ENCODE peak calls at places on chromosomes 2 and 18, in six cellular contexts. One of them, this sample, is unnamed.

GRCh38 chr18:46301571-46301970 is 197.4 kb downstream of the HAUS1 start:
- DNase-seq in H1: no peak
- DNase-seq in GM12891: no peak
- DNase-seq in K562: no peak
- DNase-seq in HepG2: no peak
- DNase-seq in GM12878: no peak
- DNase-seq in this sample: no peak

GRCh38 chr2:160175169-160176130 is 24.6 kb downstream of the ITGB6 start:
- DNase-seq in H1: no peak
- DNase-seq in GM12891: no peak
- DNase-seq in K562: no peak
- DNase-seq in GM12878: no peak
- DNase-seq in HepG2: no peak
- DNase-seq in this sample: no peak

GRCh38 chr18:21761471-21762115 is 21.0 kb downstream of the MIB1 start:
- DNase-seq in GM12878: no peak
- DNase-seq in H1: no peak
- DNase-seq in HepG2: no peak
- DNase-seq in K562: no peak
- DNase-seq in GM12891: no peak
- DNase-seq in this sample: no peak

GRCh38 chr2:42909966-42910365 is 117.6 kb upstream of the HAAO start:
- DNase-seq in HepG2: no peak
- DNase-seq in GM12891: no peak
- DNase-seq in H1: no peak
- DNase-seq in K562: no peak
- DNase-seq in GM12878: no peak
- DNase-seq in this sample: no peak

GRCh38 chr2:172460780-172461201 is 33.4 kb downstream of the ITGA6 start:
- DNase-seq in H1: no peak
- DNase-seq in GM12878: no peak
- DNase-seq in HepG2: no peak
- DNase-seq in K562: no peak
- DNase-seq in GM12891: no peak
- DNase-seq in this sample: no peak

GRCh38 chr18:48961547-48961946 is 10.8 kb upstream of the SMAD7 start:
- DNase-seq in GM12891: no peak
- DNase-seq in H1: no peak
- DNase-seq in GM12878: no peak
- DNase-seq in HepG2: no peak
- DNase-seq in K562: no peak
- DNase-seq in this sample: no peak

GRCh38 chr2:127415593-127416485 is 2.4 kb upstream of the PROC start:
- DNase-seq in H1: peak
- DNase-seq in K562: peak
- DNase-seq in HepG2: no peak
- DNase-seq in GM12878: no peak
- DNase-seq in GM12891: peak
- DNase-seq in this sample: peak

GRCh38 chr2:40178171-40178778 is 273.6 kb downstream of the SLC8A1 start:
- DNase-seq in K562: no peak
- DNase-seq in HepG2: no peak
- DNase-seq in GM12891: no peak
- DNase-seq in H1: no peak
- DNase-seq in GM12878: no peak
- DNase-seq in this sample: no peak

GRCh38 chr2:105754011-105754410 is 9.3 kb downstream of the NCK2 start:
- DNase-seq in K562: no peak
- DNase-seq in GM12878: no peak
- DNase-seq in GM12891: no peak
- DNase-seq in H1: no peak
- DNase-seq in HepG2: no peak
- DNase-seq in this sample: no peak

GRCh38 chr18:24868760-24869237 is 408.4 kb downstream of the HRH4 start:
- DNase-seq in H1: no peak
- DNase-seq in GM12891: no peak
- DNase-seq in HepG2: no peak
- DNase-seq in GM12878: no peak
- DNase-seq in K562: no peak
- DNase-seq in this sample: no peak

GRCh38 chr2:140273396-140273795 is 1493.2 kb upstream of the NXPH2 start:
- DNase-seq in K562: no peak
- DNase-seq in GM12878: no peak
- DNase-seq in GM12891: no peak
- DNase-seq in H1: no peak
- DNase-seq in HepG2: no peak
- DNase-seq in this sample: no peak

GRCh38 chr2:233756429-233757081 is 3.5 kb upstream of the UGT1A1 start:
- DNase-seq in GM12878: no peak
- DNase-seq in H1: no peak
- DNase-seq in K562: no peak
- DNase-seq in HepG2: peak
- DNase-seq in GM12891: no peak
- DNase-seq in this sample: no peak

GRCh38 chr2:160534996-160535395 is 41.4 kb upstream of the RBMS1 start:
- DNase-seq in H1: no peak
- DNase-seq in HepG2: no peak
- DNase-seq in GM12878: no peak
- DNase-seq in GM12891: no peak
- DNase-seq in K562: no peak
- DNase-seq in this sample: no peak

GRCh38 chr2:110125292-110125691 is 9.7 kb upstream of the MALL start:
- DNase-seq in GM12878: no peak
- DNase-seq in K562: no peak
- DNase-seq in GM12891: no peak
- DNase-seq in HepG2: no peak
- DNase-seq in H1: no peak
- DNase-seq in this sample: no peak

GRCh38 chr2:110126086-110126773 is 10.6 kb upstream of the MALL start:
- DNase-seq in K562: no peak
- DNase-seq in HepG2: no peak
- DNase-seq in H1: no peak
- DNase-seq in GM12878: no peak
- DNase-seq in GM12891: no peak
- DNase-seq in this sample: no peak

GRCh38 chr2:110124038-110124825 is 8.6 kb upstream of the MALL start:
- DNase-seq in HepG2: no peak
- DNase-seq in GM12891: no peak
- DNase-seq in H1: no peak
- DNase-seq in K562: no peak
- DNase-seq in GM12878: no peak
- DNase-seq in this sample: no peak

GRCh38 chr2:110121592-110121991 is 6.0 kb upstream of the MALL start:
- DNase-seq in H1: no peak
- DNase-seq in GM12891: no peak
- DNase-seq in HepG2: no peak
- DNase-seq in K562: no peak
- DNase-seq in GM12878: no peak
- DNase-seq in this sample: no peak

GRCh38 chr2:110126926-110127325 is 11.3 kb upstream of the MALL start:
- DNase-seq in GM12891: no peak
- DNase-seq in GM12878: no peak
- DNase-seq in HepG2: peak
- DNase-seq in K562: no peak
- DNase-seq in H1: no peak
- DNase-seq in this sample: no peak
- TF ChIP-seq TAF1 in GM12891: no peak
- TF ChIP-seq TAF1 in GM12878: no peak
- TF ChIP-seq TAF1 in HepG2: no peak
- TF ChIP-seq TAF1 in K562: no peak
- TF ChIP-seq TAF1 in H1: no peak
- TF ChIP-seq TAF1 in this sample: no peak

DNA sequence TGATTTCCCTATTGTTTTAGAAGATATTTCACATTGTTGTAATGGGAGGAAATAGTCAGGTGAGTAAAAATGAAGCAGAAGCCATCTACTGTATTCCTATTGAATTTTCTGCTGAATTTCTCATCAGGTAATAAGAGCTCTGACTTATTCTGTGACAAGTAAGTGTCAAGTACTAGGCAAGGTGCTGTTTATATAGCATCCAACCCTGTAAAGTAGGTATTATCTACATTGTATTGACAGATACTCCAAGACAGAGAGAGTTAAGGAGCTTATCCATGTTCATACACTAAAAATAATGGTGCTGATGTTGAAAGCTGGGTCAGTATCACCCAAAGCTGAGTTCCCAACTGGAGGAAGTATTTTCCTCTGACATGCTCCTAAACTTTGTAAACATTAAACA is 106.0 kb downstream of the KCNJ3 start:
- DNase-seq in GM12891: no peak
- DNase-seq in HepG2: no peak
- DNase-seq in GM12878: no peak
- DNase-seq in K562: no peak
- DNase-seq in H1: no peak
- DNase-seq in this sample: no peak
- TF ChIP-seq POLR2A in GM12891: no peak
- TF ChIP-seq POLR2A in HepG2: no peak
- TF ChIP-seq POLR2A in GM12878: no peak
- TF ChIP-seq POLR2A in K562: no peak
- TF ChIP-seq POLR2A in H1: no peak
- TF ChIP-seq POLR2A in this sample: no peak

GRCh38 chr2:234974501-234975385 is 22.9 kb downstream of the SH3BP4 start:
- DNase-seq in H1: no peak
- DNase-seq in GM12891: no peak
- DNase-seq in GM12878: no peak
- DNase-seq in K562: no peak
- DNase-seq in HepG2: no peak
- DNase-seq in this sample: no peak
- TF ChIP-seq TAF1 in H1: no peak
- TF ChIP-seq TAF1 in GM12891: no peak
- TF ChIP-seq TAF1 in GM12878: no peak
- TF ChIP-seq TAF1 in K562: no peak
- TF ChIP-seq TAF1 in HepG2: no peak
- TF ChIP-seq TAF1 in this sample: no peak

DNA sequence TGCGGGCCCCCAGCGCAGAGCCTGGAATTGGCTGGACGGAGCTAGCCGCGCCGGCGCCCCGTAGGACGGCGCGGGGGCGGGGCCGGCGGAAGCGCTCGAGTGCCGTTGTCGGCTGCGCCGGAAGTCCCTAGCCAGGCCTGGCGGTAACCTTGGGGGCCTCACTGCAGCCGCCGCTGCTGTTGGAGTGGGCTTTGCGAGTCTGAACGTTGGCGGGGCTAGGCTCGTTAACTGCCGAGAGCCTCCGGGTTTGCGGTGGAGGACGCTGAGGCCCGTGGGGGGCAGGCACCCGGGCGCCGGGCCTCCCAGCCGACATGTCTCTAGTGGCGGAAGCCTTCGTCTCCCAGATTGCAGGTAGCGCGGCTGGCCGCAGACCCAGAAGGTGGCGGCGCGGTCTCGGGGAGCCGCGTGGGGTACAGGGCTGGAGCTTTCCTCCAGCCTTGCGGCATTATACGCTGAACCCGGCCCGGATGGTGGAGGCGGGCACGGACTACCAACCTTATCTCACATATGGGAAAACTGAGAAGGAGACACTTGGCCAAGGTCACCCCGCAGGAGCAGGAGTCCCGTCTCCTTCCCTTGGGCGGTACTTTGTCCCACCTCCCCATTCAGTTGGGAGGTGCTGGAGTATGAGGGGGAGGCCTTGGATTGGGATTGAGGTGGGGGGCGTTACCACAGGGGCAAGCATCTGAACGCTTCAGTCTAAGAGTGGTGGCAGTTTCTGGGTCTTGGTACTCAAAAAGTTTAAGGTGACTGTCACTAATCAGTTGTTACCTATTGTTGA is at the start of gene MTX2:
- DNase-seq in GM12891: peak
- DNase-seq in GM12878: peak
- DNase-seq in K562: peak
- DNase-seq in H1: peak
- DNase-seq in HepG2: peak
- DNase-seq in this sample: peak
- TF ChIP-seq POLR2A in GM12891: peak
- TF ChIP-seq POLR2A in GM12878: peak
- TF ChIP-seq POLR2A in K562: peak
- TF ChIP-seq POLR2A in H1: peak
- TF ChIP-seq POLR2A in HepG2: peak
- TF ChIP-seq POLR2A in this sample: peak

GRCh38 chr2:66430906-66431619 is 3.9 kb upstream of the MEIS1 start:
- DNase-seq in GM12878: no peak
- DNase-seq in HepG2: no peak
- DNase-seq in H1: no peak
- DNase-seq in GM12891: no peak
- DNase-seq in K562: no peak
- DNase-seq in this sample: no peak

GRCh38 chr2:66426250-66427064 is 8.5 kb upstream of the MEIS1 start:
- DNase-seq in HepG2: no peak
- DNase-seq in GM12878: no peak
- DNase-seq in K562: no peak
- DNase-seq in H1: peak
- DNase-seq in GM12891: no peak
- DNase-seq in this sample: no peak

GRCh38 chr2:66427219-66427768 is 7.6 kb upstream of the MEIS1 start:
- DNase-seq in HepG2: peak
- DNase-seq in GM12891: no peak
- DNase-seq in GM12878: no peak
- DNase-seq in K562: no peak
- DNase-seq in H1: no peak
- DNase-seq in this sample: no peak

GRCh38 chr2:66430195-66430905 is 4.6 kb upstream of the MEIS1 start:
- DNase-seq in GM12891: no peak
- DNase-seq in HepG2: no peak
- DNase-seq in H1: no peak
- DNase-seq in GM12878: no peak
- DNase-seq in K562: no peak
- DNase-seq in this sample: no peak

GRCh38 chr2:66428986-66429612 is 5.8 kb upstream of the MEIS1 start:
- DNase-seq in GM12878: no peak
- DNase-seq in H1: no peak
- DNase-seq in K562: peak
- DNase-seq in HepG2: peak
- DNase-seq in GM12891: no peak
- DNase-seq in this sample: no peak
- TF ChIP-seq TAF1 in GM12878: no peak
- TF ChIP-seq TAF1 in H1: no peak
- TF ChIP-seq TAF1 in K562: no peak
- TF ChIP-seq TAF1 in HepG2: no peak
- TF ChIP-seq TAF1 in GM12891: no peak
- TF ChIP-seq TAF1 in this sample: no peak

GRCh38 chr18:28176933-28177827 is at the start of gene CDH2:
- DNase-seq in HepG2: peak
- DNase-seq in GM12891: peak
- DNase-seq in H1: peak
- DNase-seq in K562: no peak
- DNase-seq in GM12878: no peak
- DNase-seq in this sample: peak
- TF ChIP-seq POLR2A in HepG2: no peak
- TF ChIP-seq POLR2A in GM12891: no peak
- TF ChIP-seq POLR2A in H1: no peak
- TF ChIP-seq POLR2A in K562: no peak
- TF ChIP-seq POLR2A in GM12878: peak
- TF ChIP-seq POLR2A in this sample: no peak

GRCh38 chr2:15223887-15224286 is 337.2 kb downstream of the NBAS start:
- DNase-seq in K562: no peak
- DNase-seq in H1: no peak
- DNase-seq in GM12878: no peak
- DNase-seq in GM12891: no peak
- DNase-seq in HepG2: no peak
- DNase-seq in this sample: no peak
- TF ChIP-seq TAF1 in K562: no peak
- TF ChIP-seq TAF1 in H1: no peak
- TF ChIP-seq TAF1 in GM12878: no peak
- TF ChIP-seq TAF1 in GM12891: no peak
- TF ChIP-seq TAF1 in HepG2: no peak
- TF ChIP-seq TAF1 in this sample: no peak

This sample was measured in GM12892.